ENCODE peak calls at places on chromosomes 13 and 19, in nine cellular contexts. P, Y, U, D, S, V, A, Q and M are unnamed samples.

GRCh38 chr13:112693831-112694497 is 4.1 kb downstream of the ATP11A start:
- DNase-seq in P (peak), Y (peak), U (peak), D (no peak), S (peak), V (no peak), A (no peak), Q (no peak), M (peak)

GRCh38 chr13:18949489-18949761 is 232.2 kb downstream of the TUBA3C start:
- DNase-seq in P (no peak), Y (no peak), U (no peak), D (no peak), S (no peak), V (no peak), A (no peak), Q (peak), M (no peak)

GRCh38 chr19:280541-281007 is 10.6 kb downstream of the PLPP2 start:
- DNase-seq in P (no peak), Y (peak), U (no peak), D (no peak), S (no peak), V (no peak), A (no peak), Q (no peak), M (no peak)

GRCh38 chr13:40059540-40060232 is 404.2 kb downstream of the COG6 start:
- DNase-seq in P (no peak), Y (no peak), U (no peak), D (no peak), S (peak), V (no peak), A (no peak), Q (no peak), M (no peak)

GRCh38 chr13:107585466-107585865 is 629.9 kb downstream of the LIG4 start:
- DNase-seq in P (no peak), Y (no peak), U (no peak), D (no peak), S (no peak), V (no peak), A (no peak), Q (no peak), M (no peak)

GRCh38 chr13:70405266-70405665 is 297.0 kb upstream of the KLHL1 start:
- DNase-seq in P (no peak), Y (no peak), U (no peak), D (no peak), S (no peak), V (no peak), A (no peak), Q (no peak), M (no peak)

GRCh38 chr13:99386911-99387788 is 80.0 kb upstream of the GPR183 start:
- DNase-seq in P (peak), Y (peak), U (peak), D (peak), S (peak), V (peak), A (peak), Q (no peak), M (peak)

GRCh38 chr19:14497347-14497921 is 1.5 kb upstream of the GIPC1 start:
- DNase-seq in P (peak), Y (no peak), U (peak), D (no peak), S (peak), V (peak), A (no peak), Q (no peak), M (peak)

GRCh38 chr13:47933688-47934011 is 67.4 kb downstream of the SUCLA2 start:
- DNase-seq in P (no peak), Y (no peak), U (no peak), D (no peak), S (peak), V (no peak), A (peak), Q (no peak), M (no peak)

GRCh38 chr19:1510807-1511206 is 2.0 kb downstream of the ADAMTSL5 start:
- DNase-seq in P (no peak), Y (no peak), U (no peak), D (no peak), S (no peak), V (no peak), A (no peak), Q (no peak), M (no peak)
- H3K4me3 ChIP-seq in P (no peak), Y (no peak), U (no peak), D (no peak), S (no peak), V (no peak), A (no peak), Q (no peak), M (no peak)

GRCh38 chr13:81396172-81396571 is 1055.2 kb upstream of the SPRY2 start:
- DNase-seq in P (no peak), Y (no peak), U (no peak), D (no peak), S (no peak), V (no peak), A (no peak), Q (no peak), M (no peak)

GRCh38 chr13:81394605-81395004 is 1053.7 kb upstream of the SPRY2 start:
- DNase-seq in P (no peak), Y (no peak), U (no peak), D (no peak), S (no peak), V (no peak), A (no peak), Q (no peak), M (no peak)

GRCh38 chr13:81393110-81393509 is 1052.2 kb upstream of the SPRY2 start:
- DNase-seq in P (no peak), Y (no peak), U (no peak), D (no peak), S (no peak), V (no peak), A (no peak), Q (no peak), M (no peak)

GRCh38 chr13:81393686-81394085 is 1052.8 kb upstream of the SPRY2 start:
- DNase-seq in P (no peak), Y (peak), U (no peak), D (no peak), S (no peak), V (no peak), A (no peak), Q (no peak), M (no peak)

GRCh38 chr13:81395368-81395767 is 1054.4 kb upstream of the SPRY2 start:
- DNase-seq in P (no peak), Y (peak), U (no peak), D (no peak), S (peak), V (peak), A (peak), Q (no peak), M (peak)
- H3K4me3 ChIP-seq in P (no peak), Y (no peak), U (no peak), D (no peak), S (no peak), V (peak), A (no peak), Q (no peak), M (no peak)

GRCh38 chr19:48720251-48720612 is 707 bp upstream of the MAMSTR start:
- DNase-seq in P (no peak), Y (no peak), U (no peak), D (no peak), S (no peak), V (no peak), A (no peak), Q (no peak), M (no peak)
- H3K4me3 ChIP-seq in P (peak), Y (peak), U (peak), D (peak), S (peak), V (peak), A (peak), Q (peak), M (peak)

GRCh38 chr19:49437231-49437630 is 4.1 kb downstream of the SLC17A7 start:
- DNase-seq in P (no peak), Y (no peak), U (no peak), D (no peak), S (no peak), V (no peak), A (no peak), Q (no peak), M (no peak)

GRCh38 chr19:49434907-49435577 is 6.3 kb downstream of the SLC17A7 start:
- DNase-seq in P (no peak), Y (no peak), U (no peak), D (peak), S (no peak), V (no peak), A (peak), Q (no peak), M (no peak)

GRCh38 chr19:49436381-49437017 is 4.8 kb downstream of the SLC17A7 start:
- DNase-seq in P (no peak), Y (peak), U (no peak), D (no peak), S (no peak), V (no peak), A (peak), Q (no peak), M (no peak)

GRCh38 chr19:49433240-49433901 is 8.0 kb downstream of the SLC17A7 start:
- DNase-seq in P (no peak), Y (no peak), U (no peak), D (no peak), S (no peak), V (no peak), A (no peak), Q (no peak), M (no peak)

GRCh38 chr19:49435670-49436069 is 5.7 kb downstream of the SLC17A7 start:
- DNase-seq in P (no peak), Y (no peak), U (no peak), D (no peak), S (no peak), V (no peak), A (no peak), Q (no peak), M (no peak)
- H3K4me3 ChIP-seq in P (no peak), Y (no peak), U (no peak), D (no peak), S (no peak), V (no peak), A (no peak), Q (no peak), M (no peak)